ENCODE peak calls at places on chromosomes 13 and 19, in seven cellular contexts. One of them, this sample, is unnamed.

GRCh38 chr19:46732966-46733692 is 12.7 kb upstream of the FKRP start:
- DNase-seq in neural progenitor cell: no peak
- DNase-seq in H9: no peak
- DNase-seq in IMR-90: peak
- DNase-seq in mesenchymal stem cell: peak
- DNase-seq in colonic mucosa: no peak
- DNase-seq in fibroblast of lung: peak
- DNase-seq in this sample: peak

GRCh38 chr19:35841961-35842595 is 10.2 kb downstream of the NPHS1 start:
- DNase-seq in neural progenitor cell: no peak
- DNase-seq in H9: no peak
- DNase-seq in IMR-90: no peak
- DNase-seq in mesenchymal stem cell: no peak
- DNase-seq in colonic mucosa: no peak
- DNase-seq in fibroblast of lung: no peak
- DNase-seq in this sample: no peak

GRCh38 chr13:51614350-51614786 is 30.1 kb downstream of the WDFY2 start:
- DNase-seq in neural progenitor cell: no peak
- DNase-seq in H9: no peak
- DNase-seq in IMR-90: no peak
- DNase-seq in mesenchymal stem cell: no peak
- DNase-seq in colonic mucosa: no peak
- DNase-seq in fibroblast of lung: no peak
- DNase-seq in this sample: no peak

GRCh38 chr19:50906217-50906616 is 5.0 kb downstream of the KLK4 start:
- DNase-seq in neural progenitor cell: peak
- DNase-seq in H9: peak
- DNase-seq in IMR-90: no peak
- DNase-seq in mesenchymal stem cell: no peak
- DNase-seq in colonic mucosa: peak
- DNase-seq in fibroblast of lung: peak
- DNase-seq in this sample: peak

GRCh38 chr13:111186305-111186930 is 71.3 kb downstream of the ARHGEF7 start:
- DNase-seq in neural progenitor cell: no peak
- DNase-seq in H9: no peak
- DNase-seq in IMR-90: no peak
- DNase-seq in mesenchymal stem cell: no peak
- DNase-seq in colonic mucosa: no peak
- DNase-seq in fibroblast of lung: no peak
- DNase-seq in this sample: no peak

GRCh38 chr13:21638319-21639282 is 32.3 kb upstream of the FGF9 start:
- DNase-seq in neural progenitor cell: no peak
- DNase-seq in H9: no peak
- DNase-seq in IMR-90: peak
- DNase-seq in mesenchymal stem cell: peak
- DNase-seq in colonic mucosa: peak
- DNase-seq in fibroblast of lung: peak
- DNase-seq in this sample: peak

GRCh38 chr19:51694318-51695085 is 1.4 kb downstream of the SPACA6 start:
- DNase-seq in neural progenitor cell: no peak
- DNase-seq in H9: no peak
- DNase-seq in IMR-90: no peak
- DNase-seq in mesenchymal stem cell: no peak
- DNase-seq in colonic mucosa: no peak
- DNase-seq in fibroblast of lung: no peak
- DNase-seq in this sample: no peak

GRCh38 chr13:33172400-33172799 is 113.2 kb downstream of the STARD13 start:
- DNase-seq in neural progenitor cell: no peak
- DNase-seq in H9: no peak
- DNase-seq in IMR-90: no peak
- DNase-seq in mesenchymal stem cell: no peak
- DNase-seq in colonic mucosa: no peak
- DNase-seq in fibroblast of lung: peak
- DNase-seq in this sample: no peak

GRCh38 chr13:73835138-73835721 is 299.0 kb downstream of the KLF12 start:
- DNase-seq in neural progenitor cell: peak
- DNase-seq in H9: no peak
- DNase-seq in IMR-90: peak
- DNase-seq in mesenchymal stem cell: peak
- DNase-seq in colonic mucosa: no peak
- DNase-seq in fibroblast of lung: peak
- DNase-seq in this sample: peak

GRCh38 chr19:45406165-45406956 is at the start of gene POLR1G:
- DNase-seq in neural progenitor cell: peak
- DNase-seq in H9: peak
- DNase-seq in IMR-90: peak
- DNase-seq in mesenchymal stem cell: peak
- DNase-seq in colonic mucosa: peak
- DNase-seq in fibroblast of lung: peak
- DNase-seq in this sample: peak

GRCh38 chr13:20057214-20057613 is 98.7 kb downstream of the ZMYM2 start:
- DNase-seq in neural progenitor cell: no peak
- DNase-seq in H9: no peak
- DNase-seq in IMR-90: no peak
- DNase-seq in mesenchymal stem cell: no peak
- DNase-seq in colonic mucosa: no peak
- DNase-seq in fibroblast of lung: no peak
- DNase-seq in this sample: no peak

GRCh38 chr13:107864543-107865460 is 350.5 kb downstream of the LIG4 start:
- DNase-seq in neural progenitor cell: peak
- DNase-seq in H9: no peak
- DNase-seq in IMR-90: peak
- DNase-seq in mesenchymal stem cell: peak
- DNase-seq in colonic mucosa: no peak
- DNase-seq in fibroblast of lung: peak
- DNase-seq in this sample: peak

GRCh38 chr19:41172297-41173164 is 20.5 kb upstream of the CYP2S1 start:
- DNase-seq in neural progenitor cell: no peak
- DNase-seq in H9: no peak
- DNase-seq in IMR-90: no peak
- DNase-seq in mesenchymal stem cell: no peak
- DNase-seq in colonic mucosa: peak
- DNase-seq in fibroblast of lung: no peak
- DNase-seq in this sample: no peak

GRCh38 chr19:41161903-41162302 is 31.1 kb upstream of the CYP2S1 start:
- DNase-seq in neural progenitor cell: no peak
- DNase-seq in H9: peak
- DNase-seq in IMR-90: no peak
- DNase-seq in mesenchymal stem cell: no peak
- DNase-seq in colonic mucosa: no peak
- DNase-seq in fibroblast of lung: no peak
- DNase-seq in this sample: peak

DNA sequence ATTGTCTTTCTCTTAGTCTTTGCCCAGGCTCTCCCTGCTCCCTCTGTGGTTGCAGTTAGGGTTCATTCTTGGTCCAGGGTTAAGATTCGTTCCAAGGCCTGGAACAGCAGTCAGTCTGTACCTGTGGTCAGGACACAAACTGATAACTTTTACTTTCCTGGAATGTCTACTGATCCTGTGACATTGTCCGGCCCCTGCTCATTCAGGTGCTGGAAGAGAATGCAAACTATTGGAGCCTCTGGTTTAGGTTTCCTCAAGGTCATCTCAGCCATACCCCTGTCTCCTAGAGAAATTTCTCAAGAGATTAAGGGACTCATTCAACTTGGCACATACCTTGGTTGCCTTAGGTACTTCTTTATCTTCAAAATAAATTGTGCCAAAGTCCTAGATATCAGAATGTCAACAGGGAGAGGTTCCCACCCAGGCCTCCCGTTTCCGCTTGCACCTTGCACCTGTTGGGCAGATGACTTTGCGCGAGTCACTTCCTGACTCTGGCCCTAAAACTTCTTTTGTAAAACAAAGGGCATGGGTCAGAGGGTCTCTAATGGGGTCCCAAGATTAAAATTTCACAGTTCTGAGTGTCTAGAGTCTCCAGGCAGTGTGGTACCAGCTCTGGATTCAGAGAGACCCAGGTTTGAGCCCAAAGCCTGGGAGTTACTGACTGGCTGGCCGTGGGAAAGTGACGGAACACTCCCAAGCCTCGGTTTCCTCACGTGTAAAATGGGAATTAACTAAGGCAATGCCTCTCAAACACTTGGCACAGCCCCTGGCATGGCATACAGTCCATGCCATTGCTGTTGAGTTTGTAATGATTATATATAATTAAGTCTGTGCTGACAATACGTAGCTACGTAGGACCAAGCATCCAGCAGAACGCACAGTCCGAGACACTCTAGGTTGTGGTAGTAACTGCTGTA is 25.9 kb upstream of the CYP2S1 start:
- DNase-seq in neural progenitor cell: no peak
- DNase-seq in H9: no peak
- DNase-seq in IMR-90: no peak
- DNase-seq in mesenchymal stem cell: no peak
- DNase-seq in colonic mucosa: peak
- DNase-seq in fibroblast of lung: no peak
- DNase-seq in this sample: no peak
- H3K9ac ChIP-seq in neural progenitor cell: no peak
- H3K9ac ChIP-seq in H9: no peak
- H3K9ac ChIP-seq in IMR-90: no peak
- H3K9ac ChIP-seq in mesenchymal stem cell: no peak
- H3K9ac ChIP-seq in colonic mucosa: peak
- H3K9ac ChIP-seq in fibroblast of lung: no peak
- H3K9ac ChIP-seq in this sample: no peak

DNA sequence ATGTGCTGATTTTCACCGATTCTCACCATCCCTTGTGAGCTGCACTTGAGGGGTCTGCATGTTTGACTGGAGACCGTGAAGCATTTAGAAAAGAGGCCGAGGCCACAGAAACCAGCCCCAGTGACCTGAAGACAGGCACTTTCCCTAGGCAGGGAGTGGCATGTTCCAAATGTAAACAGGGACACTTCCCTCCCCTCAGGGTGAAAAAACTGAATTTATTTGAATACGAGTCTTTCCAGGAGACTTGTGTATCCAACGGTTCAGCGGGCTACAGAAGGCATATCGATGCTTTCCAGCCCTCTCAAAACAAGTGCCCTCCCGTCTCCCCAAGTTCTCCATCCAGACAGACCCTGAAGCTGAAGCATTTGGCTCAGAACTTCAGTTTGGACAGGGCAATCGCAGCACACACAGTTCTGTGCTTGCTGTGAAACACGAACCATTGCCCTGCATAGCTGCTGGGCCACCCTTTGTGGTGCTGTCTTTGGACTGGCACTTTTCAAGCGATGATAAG is 106.1 kb downstream of the ZIC5 start:
- DNase-seq in neural progenitor cell: no peak
- DNase-seq in H9: no peak
- DNase-seq in IMR-90: no peak
- DNase-seq in mesenchymal stem cell: no peak
- DNase-seq in colonic mucosa: no peak
- DNase-seq in fibroblast of lung: no peak
- DNase-seq in this sample: no peak
- H3K9ac ChIP-seq in neural progenitor cell: no peak
- H3K9ac ChIP-seq in H9: no peak
- H3K9ac ChIP-seq in IMR-90: no peak
- H3K9ac ChIP-seq in mesenchymal stem cell: no peak
- H3K9ac ChIP-seq in colonic mucosa: no peak
- H3K9ac ChIP-seq in fibroblast of lung: no peak
- H3K9ac ChIP-seq in this sample: no peak

GRCh38 chr19:27759896-27760295 is 1453.1 kb downstream of the UQCRFS1 start:
- DNase-seq in neural progenitor cell: no peak
- DNase-seq in H9: no peak
- DNase-seq in IMR-90: no peak
- DNase-seq in mesenchymal stem cell: no peak
- DNase-seq in colonic mucosa: no peak
- DNase-seq in fibroblast of lung: no peak
- DNase-seq in this sample: no peak
- H3K9ac ChIP-seq in neural progenitor cell: no peak
- H3K9ac ChIP-seq in H9: no peak
- H3K9ac ChIP-seq in IMR-90: no peak
- H3K9ac ChIP-seq in mesenchymal stem cell: no peak
- H3K9ac ChIP-seq in colonic mucosa: no peak
- H3K9ac ChIP-seq in fibroblast of lung: no peak
- H3K9ac ChIP-seq in this sample: no peak

GRCh38 chr13:95644611-95645052 is at the start of gene DZIP1:
- DNase-seq in neural progenitor cell: peak
- DNase-seq in H9: peak
- DNase-seq in IMR-90: peak
- DNase-seq in mesenchymal stem cell: peak
- DNase-seq in colonic mucosa: peak
- DNase-seq in fibroblast of lung: peak
- DNase-seq in this sample: peak
- H3K9ac ChIP-seq in neural progenitor cell: peak
- H3K9ac ChIP-seq in H9: peak
- H3K9ac ChIP-seq in IMR-90: peak
- H3K9ac ChIP-seq in mesenchymal stem cell: peak
- H3K9ac ChIP-seq in colonic mucosa: peak
- H3K9ac ChIP-seq in fibroblast of lung: peak
- H3K9ac ChIP-seq in this sample: no peak

DNA sequence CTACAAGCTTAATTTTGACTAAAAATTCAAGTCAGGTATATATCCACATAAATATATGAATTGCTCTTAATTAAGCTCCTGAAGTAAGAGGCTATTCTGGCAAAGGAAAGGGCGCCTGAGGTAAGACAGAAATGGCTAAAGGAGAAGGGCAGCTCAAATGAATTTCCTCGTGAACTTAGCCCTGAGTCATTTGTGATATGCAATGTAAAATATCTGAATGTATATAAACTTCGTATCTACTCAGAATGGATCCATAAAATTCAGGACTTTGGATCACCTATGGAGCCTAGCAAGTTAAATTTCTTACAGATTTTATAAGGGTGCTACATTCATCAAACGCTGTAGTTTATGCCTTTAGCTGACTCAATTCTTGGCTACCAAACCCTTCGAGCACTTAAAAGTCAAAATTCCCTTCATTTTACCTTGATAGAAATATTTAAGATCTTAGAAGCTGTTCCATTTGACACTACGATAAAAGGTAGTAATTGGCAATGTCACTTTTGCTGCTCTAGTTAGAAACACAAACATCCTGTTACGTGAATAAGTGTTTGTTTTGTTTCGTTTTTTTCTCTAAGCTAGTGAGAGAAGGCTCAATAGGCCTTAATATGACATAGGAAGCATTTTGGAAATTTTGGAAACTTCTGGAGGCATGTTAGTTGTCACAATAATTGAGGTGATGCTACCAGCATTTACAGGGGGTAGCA is 69.2 kb downstream of the DIAPH3 start:
- DNase-seq in neural progenitor cell: no peak
- DNase-seq in H9: no peak
- DNase-seq in IMR-90: no peak
- DNase-seq in mesenchymal stem cell: no peak
- DNase-seq in colonic mucosa: no peak
- DNase-seq in fibroblast of lung: no peak
- DNase-seq in this sample: no peak
- H3K9ac ChIP-seq in neural progenitor cell: no peak
- H3K9ac ChIP-seq in H9: no peak
- H3K9ac ChIP-seq in IMR-90: no peak
- H3K9ac ChIP-seq in mesenchymal stem cell: no peak
- H3K9ac ChIP-seq in colonic mucosa: no peak
- H3K9ac ChIP-seq in fibroblast of lung: no peak
- H3K9ac ChIP-seq in this sample: no peak